ENCODE peak calls at places on chromosomes 11 and 22, in five cellular contexts. One of them, this sample, is unnamed.

GRCh38 chr22:49564666-49565515 is 262.8 kb downstream of the BRD1 start:
- DNase-seq in mesenchymal stem cell: no peak
- DNase-seq in IMR-90: no peak
- DNase-seq in neural progenitor cell: no peak
- DNase-seq in fibroblast of lung: no peak
- DNase-seq in this sample: peak; percentile 37

GRCh38 chr22:39723463-39723862 is 152.9 kb downstream of the CACNA1I start:
- DNase-seq in mesenchymal stem cell: no peak
- DNase-seq in IMR-90: no peak
- DNase-seq in neural progenitor cell: no peak
- DNase-seq in fibroblast of lung: no peak
- DNase-seq in this sample: peak; percentile 42

GRCh38 chr22:46293591-46294260 is 2.9 kb upstream of the GTSE1 start:
- DNase-seq in mesenchymal stem cell: peak; percentile 24
- DNase-seq in IMR-90: peak; percentile 53
- DNase-seq in neural progenitor cell: no peak
- DNase-seq in fibroblast of lung: peak; percentile 63
- DNase-seq in this sample: peak; percentile 89

GRCh38 chr11:19241260-19242183 is 777 bp upstream of the E2F8 start:
- DNase-seq in mesenchymal stem cell: no peak
- DNase-seq in IMR-90: no peak
- DNase-seq in neural progenitor cell: peak; percentile 80
- DNase-seq in fibroblast of lung: no peak
- DNase-seq in this sample: peak; percentile 90

GRCh38 chr11:30244255-30244654 is 13.4 kb downstream of the FSHB start:
- DNase-seq in mesenchymal stem cell: peak; percentile 6
- DNase-seq in IMR-90: peak; percentile 58
- DNase-seq in neural progenitor cell: no peak
- DNase-seq in fibroblast of lung: peak; percentile 86
- DNase-seq in this sample: peak; percentile 52

GRCh38 chr11:128663824-128664223 is 30.0 kb upstream of the FLI1 start:
- DNase-seq in mesenchymal stem cell: no peak
- DNase-seq in IMR-90: no peak
- DNase-seq in neural progenitor cell: no peak
- DNase-seq in fibroblast of lung: no peak
- DNase-seq in this sample: no peak

GRCh38 chr11:65613091-65613928 is 711 bp downstream of the MAP3K11 start:
- DNase-seq in mesenchymal stem cell: no peak
- DNase-seq in IMR-90: no peak
- DNase-seq in neural progenitor cell: peak; percentile 45
- DNase-seq in fibroblast of lung: no peak
- DNase-seq in this sample: peak; percentile 89

GRCh38 chr11:129280027-129280811 is 88.1 kb upstream of the ARHGAP32 start:
- DNase-seq in mesenchymal stem cell: peak; percentile 12
- DNase-seq in IMR-90: peak; percentile 65
- DNase-seq in neural progenitor cell: no peak
- DNase-seq in fibroblast of lung: peak; percentile 70
- DNase-seq in this sample: peak; percentile 85

GRCh38 chr11:128026596-128026995 is 560.8 kb downstream of the ETS1 start:
- DNase-seq in mesenchymal stem cell: peak; percentile 98
- DNase-seq in IMR-90: peak; percentile 98
- DNase-seq in neural progenitor cell: no peak
- DNase-seq in fibroblast of lung: peak; percentile 97
- DNase-seq in this sample: peak; percentile 48

GRCh38 chr11:70493089-70493474 is 94.8 kb downstream of the CTTN start:
- DNase-seq in mesenchymal stem cell: no peak
- DNase-seq in IMR-90: no peak
- DNase-seq in neural progenitor cell: no peak
- DNase-seq in fibroblast of lung: no peak
- DNase-seq in this sample: no peak

GRCh38 chr11:64650923-64651523 is 60.0 kb downstream of the SLC22A12 start:
- DNase-seq in mesenchymal stem cell: peak; percentile 34
- DNase-seq in IMR-90: peak; percentile 19
- DNase-seq in neural progenitor cell: peak; percentile 72
- DNase-seq in fibroblast of lung: peak; percentile 14
- DNase-seq in this sample: peak; percentile 92

GRCh38 chr11:61974766-61975631 is 7.6 kb upstream of the FTH1 start:
- DNase-seq in mesenchymal stem cell: no peak
- DNase-seq in IMR-90: no peak
- DNase-seq in neural progenitor cell: no peak
- DNase-seq in fibroblast of lung: peak; percentile 46
- DNase-seq in this sample: peak; percentile 8

GRCh38 chr11:61972796-61973602 is 5.6 kb upstream of the FTH1 start:
- DNase-seq in mesenchymal stem cell: peak; percentile 97
- DNase-seq in IMR-90: peak; percentile 91
- DNase-seq in neural progenitor cell: no peak
- DNase-seq in fibroblast of lung: no peak
- DNase-seq in this sample: no peak

GRCh38 chr11:61975638-61976419 is 8.4 kb upstream of the FTH1 start:
- DNase-seq in mesenchymal stem cell: no peak
- DNase-seq in IMR-90: no peak
- DNase-seq in neural progenitor cell: no peak
- DNase-seq in fibroblast of lung: no peak
- DNase-seq in this sample: peak; percentile 57

GRCh38 chr11:61972112-61972795 is 4.8 kb upstream of the FTH1 start:
- DNase-seq in mesenchymal stem cell: no peak
- DNase-seq in IMR-90: no peak
- DNase-seq in neural progenitor cell: no peak
- DNase-seq in fibroblast of lung: peak; percentile 88
- DNase-seq in this sample: peak; percentile 65

GRCh38 chr11:61973603-61974162 is 6.2 kb upstream of the FTH1 start:
- DNase-seq in mesenchymal stem cell: peak; percentile 33
- DNase-seq in IMR-90: no peak
- DNase-seq in neural progenitor cell: peak; percentile 30
- DNase-seq in fibroblast of lung: no peak
- DNase-seq in this sample: peak; percentile 23
- H3K4me2 ChIP-seq in mesenchymal stem cell: no peak overlapping the region
- H3K4me2 ChIP-seq in IMR-90: no peak overlapping the region
- H3K4me2 ChIP-seq in neural progenitor cell: no peak overlapping the region
- H3K4me2 ChIP-seq in fibroblast of lung: no peak overlapping the region
- H3K4me2 ChIP-seq in this sample: no peak overlapping the region

DNA sequence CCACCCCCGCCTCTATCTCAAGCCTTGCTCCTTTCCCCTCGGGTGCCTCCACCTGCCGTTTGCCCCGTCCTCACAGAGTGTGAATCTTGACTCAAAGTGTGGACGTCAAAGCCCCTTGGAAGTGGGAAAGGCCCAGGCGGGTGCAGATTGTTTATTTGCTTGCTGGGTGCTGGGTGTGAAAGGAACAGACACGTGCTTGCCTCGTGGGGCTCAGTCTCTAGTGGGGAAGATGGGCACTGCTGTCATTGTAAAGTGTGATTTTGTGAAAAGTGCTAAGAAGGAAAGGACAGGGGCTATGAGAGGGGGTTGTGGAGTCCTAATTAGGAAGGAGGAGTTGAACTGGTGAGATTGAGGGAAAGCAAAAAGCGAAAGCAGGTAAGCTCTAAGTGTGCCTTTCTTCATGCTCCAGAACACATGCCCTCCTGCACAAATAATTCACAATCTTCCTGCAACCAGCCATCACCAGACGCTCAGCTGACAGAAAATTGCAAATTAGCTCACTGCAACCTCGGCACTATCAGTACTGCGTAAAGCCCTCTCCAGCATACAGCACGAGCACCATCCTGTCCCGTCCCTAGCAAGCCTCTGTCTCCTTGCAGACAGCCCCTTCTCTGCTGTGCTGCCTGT is 9.7 kb upstream of the GCAT start:
- DNase-seq in mesenchymal stem cell: no peak
- DNase-seq in IMR-90: no peak
- DNase-seq in neural progenitor cell: no peak
- DNase-seq in fibroblast of lung: no peak
- DNase-seq in this sample: peak; percentile 30
- H3K4me2 ChIP-seq in mesenchymal stem cell: no peak overlapping the region
- H3K4me2 ChIP-seq in IMR-90: no peak overlapping the region
- H3K4me2 ChIP-seq in neural progenitor cell: no peak overlapping the region
- H3K4me2 ChIP-seq in fibroblast of lung: no peak overlapping the region
- H3K4me2 ChIP-seq in this sample: no peak overlapping the region

DNA sequence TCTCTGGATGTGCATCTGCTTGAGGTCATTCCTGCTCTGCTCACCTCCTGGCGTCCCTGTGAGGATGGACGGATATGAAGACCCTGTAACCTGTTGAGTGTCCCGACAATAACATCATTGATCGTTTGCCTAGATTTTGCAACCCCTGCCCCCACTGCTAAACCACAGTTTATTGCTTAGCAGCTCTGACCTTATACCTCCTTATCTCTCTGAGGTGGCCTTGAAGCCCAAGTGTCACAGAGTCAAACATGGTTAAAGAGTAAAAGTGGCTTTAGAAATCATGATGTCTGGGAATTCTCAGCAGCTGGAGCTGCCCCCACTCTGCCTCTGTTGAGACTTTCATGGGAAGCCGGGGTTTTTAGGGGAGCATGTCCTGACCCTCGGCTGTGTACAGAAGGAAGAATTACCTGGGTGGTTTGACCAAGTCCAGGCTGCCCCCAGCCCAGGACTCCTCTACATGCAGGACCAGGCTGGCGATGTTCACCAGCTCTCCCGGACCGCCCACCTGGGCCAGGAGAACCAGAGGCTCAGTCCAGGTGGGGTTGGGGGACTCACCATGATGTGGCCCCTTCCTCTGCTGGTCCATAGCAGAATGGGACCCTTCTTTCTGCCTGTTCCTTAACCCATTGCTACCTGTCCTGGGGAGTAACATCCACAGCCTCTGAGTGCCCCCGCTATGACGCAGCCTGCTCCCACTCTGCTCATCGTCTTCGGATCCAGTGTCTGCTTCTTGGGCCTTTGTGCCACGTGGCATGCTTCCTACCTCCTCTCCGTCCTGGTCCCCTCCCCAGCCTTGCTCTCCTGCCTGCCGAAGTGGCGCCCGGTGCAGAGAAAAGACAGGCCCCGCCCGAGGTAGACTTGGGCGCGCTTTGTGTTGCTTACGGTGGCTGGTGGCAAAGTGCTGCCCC is 33.4 kb upstream of the FTH1 start:
- DNase-seq in mesenchymal stem cell: no peak
- DNase-seq in IMR-90: no peak
- DNase-seq in neural progenitor cell: no peak
- DNase-seq in fibroblast of lung: no peak
- DNase-seq in this sample: no peak
- H3K4me2 ChIP-seq in mesenchymal stem cell: no peak overlapping the region
- H3K4me2 ChIP-seq in IMR-90: no peak overlapping the region
- H3K4me2 ChIP-seq in neural progenitor cell: no peak overlapping the region
- H3K4me2 ChIP-seq in fibroblast of lung: no peak overlapping the region
- H3K4me2 ChIP-seq in this sample: no peak overlapping the region

DNA sequence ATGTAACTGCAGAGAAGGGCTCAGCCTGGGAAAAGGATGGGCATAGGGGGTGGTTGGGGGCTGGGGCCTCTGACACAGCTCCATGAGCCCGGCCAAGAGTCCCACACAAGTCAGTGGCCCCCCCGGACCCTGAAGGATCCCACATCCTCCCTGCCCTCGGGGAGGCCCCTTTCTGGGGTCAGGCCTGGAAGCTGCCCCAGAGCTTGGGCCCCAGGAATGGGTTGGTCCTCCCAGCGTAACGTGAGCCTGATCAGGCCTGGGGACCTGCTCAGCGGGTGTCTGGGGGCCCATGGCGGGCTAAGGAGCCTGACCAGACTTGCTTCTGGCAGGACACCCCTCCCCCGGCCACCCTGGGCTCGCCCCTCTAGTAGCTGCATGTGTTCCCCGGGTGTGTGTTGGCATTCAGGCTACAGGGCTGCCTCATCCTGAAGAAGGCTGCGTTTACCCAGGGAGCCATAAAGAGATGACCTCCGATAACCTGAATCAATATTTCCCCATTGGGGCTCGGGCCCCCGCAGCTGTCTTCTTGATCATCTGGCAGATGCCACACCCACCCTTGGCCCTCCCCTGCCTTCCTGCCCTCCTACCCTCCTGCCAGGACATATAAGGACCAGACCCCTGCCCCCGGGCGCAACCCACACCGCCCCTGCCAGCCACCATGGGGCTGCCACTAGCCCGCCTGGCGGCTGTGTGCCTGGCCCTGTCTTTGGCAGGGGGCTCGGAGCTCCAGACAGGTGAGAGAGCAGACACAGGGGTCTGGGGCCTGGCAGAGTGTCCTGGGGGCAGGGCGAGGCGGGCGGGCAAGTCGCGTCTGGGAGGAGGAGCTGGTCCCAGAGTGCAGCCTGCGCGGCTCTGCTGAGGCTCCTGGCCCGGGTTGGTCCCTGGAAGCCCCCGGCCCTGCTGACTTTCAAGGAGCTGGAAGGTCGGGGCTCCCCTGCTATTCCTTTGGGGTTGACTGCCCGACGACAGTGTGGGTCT is at the start of gene MUC2:
- DNase-seq in mesenchymal stem cell: no peak
- DNase-seq in IMR-90: no peak
- DNase-seq in neural progenitor cell: no peak
- DNase-seq in fibroblast of lung: no peak
- DNase-seq in this sample: peak; percentile 87
- H3K4me2 ChIP-seq in mesenchymal stem cell: no peak within 1 kb of the TSS
- H3K4me2 ChIP-seq in IMR-90: no peak within 1 kb of the TSS
- H3K4me2 ChIP-seq in neural progenitor cell: no peak within 1 kb of the TSS
- H3K4me2 ChIP-seq in fibroblast of lung: no peak within 1 kb of the TSS
- H3K4me2 ChIP-seq in this sample: no peak within 1 kb of the TSS

GRCh38 chr11:131165036-131165435 is 205.4 kb upstream of the NTM start:
- DNase-seq in mesenchymal stem cell: no peak
- DNase-seq in IMR-90: no peak
- DNase-seq in neural progenitor cell: no peak
- DNase-seq in fibroblast of lung: no peak
- DNase-seq in this sample: no peak
- H3K4me2 ChIP-seq in mesenchymal stem cell: no peak overlapping the region
- H3K4me2 ChIP-seq in IMR-90: no peak overlapping the region
- H3K4me2 ChIP-seq in neural progenitor cell: no peak overlapping the region
- H3K4me2 ChIP-seq in fibroblast of lung: no peak overlapping the region
- H3K4me2 ChIP-seq in this sample: no peak overlapping the region

DNA sequence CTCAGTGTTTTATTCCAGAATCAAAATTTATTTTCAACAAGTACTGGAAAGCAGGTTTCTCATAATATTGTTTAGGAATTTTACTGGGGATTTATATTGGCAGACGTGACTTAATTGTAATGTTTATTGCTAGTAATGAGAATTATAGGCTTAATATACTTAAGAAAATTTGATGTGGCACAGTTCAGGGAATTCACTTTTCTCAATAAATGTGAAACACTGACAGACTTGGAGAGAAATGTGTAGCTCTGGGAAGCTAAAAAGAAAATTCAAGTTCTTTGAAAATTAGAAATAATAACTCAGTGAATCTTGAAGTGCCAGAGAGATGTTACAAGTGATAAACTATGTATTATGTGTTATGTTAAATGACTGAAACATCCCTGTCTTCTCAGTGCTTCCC is at the start of gene OR51F2:
- DNase-seq in mesenchymal stem cell: no peak
- DNase-seq in IMR-90: no peak
- DNase-seq in neural progenitor cell: no peak
- DNase-seq in fibroblast of lung: no peak
- DNase-seq in this sample: no peak
- H3K4me2 ChIP-seq in mesenchymal stem cell: no peak within 1 kb of the TSS
- H3K4me2 ChIP-seq in IMR-90: no peak within 1 kb of the TSS
- H3K4me2 ChIP-seq in neural progenitor cell: no peak within 1 kb of the TSS
- H3K4me2 ChIP-seq in fibroblast of lung: no peak within 1 kb of the TSS
- H3K4me2 ChIP-seq in this sample: no peak within 1 kb of the TSS

DNA sequence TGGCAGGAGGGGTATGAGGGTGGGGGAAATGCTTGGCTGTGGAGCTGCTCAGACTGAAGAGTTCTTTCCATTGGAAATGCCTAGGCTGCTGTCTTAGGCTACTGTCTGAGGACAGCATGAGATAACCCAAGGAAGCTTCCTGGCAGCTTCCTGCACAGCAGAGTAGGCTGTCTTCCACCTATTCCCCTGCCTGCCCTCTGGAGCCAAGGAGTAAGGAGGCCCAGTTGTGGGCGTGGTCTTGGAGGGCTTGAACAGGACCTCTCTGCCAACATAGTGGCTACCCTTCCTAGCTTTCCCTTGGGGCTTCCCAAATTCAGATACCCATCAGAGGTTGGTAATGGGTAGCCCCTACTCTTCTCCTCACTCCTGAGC is 25.9 kb downstream of the PHLDB1 start:
- DNase-seq in mesenchymal stem cell: no peak
- DNase-seq in IMR-90: no peak
- DNase-seq in neural progenitor cell: no peak
- DNase-seq in fibroblast of lung: no peak
- DNase-seq in this sample: peak; percentile 92
- H3K4me2 ChIP-seq in mesenchymal stem cell: no peak overlapping the region
- H3K4me2 ChIP-seq in IMR-90: no peak overlapping the region
- H3K4me2 ChIP-seq in neural progenitor cell: no peak overlapping the region
- H3K4me2 ChIP-seq in fibroblast of lung: no peak overlapping the region
- H3K4me2 ChIP-seq in this sample: no peak overlapping the region